ENCODE peak calls at places on chromosomes 7 and 10, in five cellular contexts. G is foreskin fibroblast, Y is brain microvascular endothelial cell, V is GM12891, D is anterior cingulate cortex. X is an unnamed sample.
A peak's percentile ranks its signal among the peaks of the same experiment; 100 is the strongest.

GRCh38 chr7:153188630-153189029 is 429.1 kb downstream of the ACTR3B start:
- DNase-seq in D (no peak), V (no peak), G (no peak), Y (no peak), X (no peak)

GRCh38 chr10:79434223-79434687 is 11.2 kb downstream of the ZCCHC24 start:
- DNase-seq in V (no peak), Y (peak; percentile 38), G (no peak), D (no peak), X (no peak)

GRCh38 chr10:24849051-24849450 is 103.4 kb downstream of the PRTFDC1 start:
- DNase-seq in Y (no peak), D (no peak), V (no peak), G (no peak), X (no peak)

GRCh38 chr10:113002449-113002777 is 52.4 kb downstream of the TCF7L2 start:
- DNase-seq in Y (no peak), D (no peak), V (no peak), G (no peak), X (no peak)

GRCh38 chr7:33418251-33418701 is 288.9 kb downstream of the BBS9 start:
- DNase-seq in D (no peak), G (peak; percentile 18), Y (peak; percentile 84), V (no peak), X (no peak)

GRCh38 chr7:134451656-134452055 is 7.2 kb downstream of the AKR1B1 start:
- DNase-seq in D (no peak), Y (no peak), G (no peak), V (no peak), X (no peak)

GRCh38 chr7:41771717-41772116 is 68.8 kb upstream of the INHBA start:
- DNase-seq in G (no peak), Y (no peak), D (no peak), V (no peak), X (no peak)

GRCh38 chr10:79375321-79376077 is 28.2 kb downstream of the PPIF start:
- DNase-seq in V (no peak), Y (peak; percentile 41), G (no peak), D (no peak), X (no peak)

GRCh38 chr10:29957887-29958330 is 101.5 kb downstream of the JCAD start:
- DNase-seq in Y (peak; percentile 10), V (no peak), D (no peak), G (no peak), X (no peak)

GRCh38 chr7:33921216-33921938 is 16.0 kb downstream of the BMPER start:
- DNase-seq in V (no peak), D (no peak), G (peak; percentile 79), Y (no peak), X (no peak)

GRCh38 chr7:50710441-50711154 is 72.1 kb downstream of the GRB10 start:
- DNase-seq in D (no peak), G (no peak), V (no peak), Y (no peak), X (no peak)

GRCh38 chr10:29005988-29006387 is 282.9 kb upstream of the LYZL1 start:
- DNase-seq in G (no peak), V (no peak), D (no peak), Y (no peak), X (no peak)

GRCh38 chr10:29022513-29022912 is 266.4 kb upstream of the LYZL1 start:
- DNase-seq in Y (no peak), D (no peak), V (no peak), G (no peak), X (no peak)

GRCh38 chr10:35462491-35462934 is 126.2 kb downstream of the CCNY start:
- DNase-seq in V (no peak), D (peak; percentile 58), Y (no peak), G (no peak), X (no peak)

GRCh38 chr7:2016761-2017482 is 215.8 kb downstream of the MAD1L1 start:
- DNase-seq in D (no peak), V (no peak), G (no peak), Y (no peak), X (no peak)

GRCh38 chr7:148204639-148205292 is 385.8 kb upstream of the C7orf33 start:
- DNase-seq in D (no peak), Y (no peak), G (no peak), V (no peak), X (no peak)

GRCh38 chr10:110822708-110823291 is 48.9 kb upstream of the PDCD4 start:
- DNase-seq in V (no peak), Y (no peak), G (no peak), D (peak; percentile 15), X (no peak)

GRCh38 chr10:4506087-4506486 is 319.9 kb upstream of the AKR1E2 start:
- DNase-seq in V (no peak), Y (peak; percentile 11), G (no peak), D (no peak), X (no peak)

X was measured in CMK.